ENCODE peak calls at places on chromosome 3, in six cellular contexts. Y is fibroblast of lung; E is activated naive CD4-positive, alpha-beta T cell treated with Interleukin-2 at 50 U/mL for 16 hours; B is hepatocyte; K is NCI-H2029; O is amygdala. Z is an unnamed sample.

GRCh38 chr3:173688216-173688842 is 290.8 kb downstream of the NLGN1 start:
- DNase-seq in E (no peak), K (no peak), O (no peak), Y (peak; percentile 42), B (no peak), Z (no peak)

GRCh38 chr3:105364113-105364512 is 2.6 kb upstream of the ALCAM start:
- DNase-seq in O (no peak), B (no peak), Y (peak; percentile 81), E (no peak), K (no peak), Z (no peak)

GRCh38 chr3:42036483-42036823 is 54.7 kb upstream of the TRAK1 start:
- DNase-seq in Y (peak; percentile 96), O (no peak), K (peak; percentile 54), B (peak; percentile 82), E (no peak), Z (no peak)

GRCh38 chr3:14304101-14305045 is 98.0 kb upstream of the SLC6A6 start:
- DNase-seq in Y (no peak), B (no peak), O (no peak), E (no peak), K (peak; percentile 83), Z (no peak)

GRCh38 chr3:45464336-45464809 is 76.0 kb downstream of the LARS2 start:
- DNase-seq in Y (no peak), B (no peak), K (peak; percentile 63), E (no peak), O (no peak), Z (no peak)

GRCh38 chr3:21750831-21751391 is at the start of gene ZNF385D:
- DNase-seq in O (no peak), K (no peak), B (peak; percentile 69), Y (peak; percentile 88), E (no peak), Z (no peak)

GRCh38 chr3:46866720-46867549 is 3.7 kb upstream of the MYL3 start:
- DNase-seq in E (peak; percentile 83), K (peak; percentile 62), O (peak; percentile 49), B (peak; percentile 83), Y (no peak), Z (no peak)

GRCh38 chr3:97658670-97659285 is 105.8 kb upstream of the ARL6 start:
- DNase-seq in K (peak; percentile 55), E (no peak), O (no peak), Y (peak; percentile 1), B (peak; percentile 61), Z (no peak)

GRCh38 chr3:47752716-47753115 is 29.0 kb downstream of the SMARCC1 start:
- DNase-seq in O (no peak), E (no peak), K (no peak), B (no peak), Y (no peak), Z (no peak)

GRCh38 chr3:138946554-138947302 is at the start of the genes FOXL2 and FOXL2NB:
- DNase-seq in K (no peak), O (no peak), E (peak; percentile 33), B (peak; percentile 47), Y (peak; percentile 54), Z (no peak)

Z was measured in keratinocyte.